ENCODE peak calls at places on chromosomes 16 and 17, in six cellular contexts. C, D, N, Q, X and P are unnamed samples.

GRCh38 chr16:65178151-65178550 is 56.3 kb upstream of the CDH11 start:
- DNase-seq in C (no peak), D (no peak), N (no peak), Q (no peak), X (no peak), P (no peak)

GRCh38 chr17:78351449-78352006 is 8.3 kb downstream of the SOCS3 start:
- DNase-seq in C (no peak), D (no peak), N (peak), Q (no peak), X (no peak), P (no peak)

GRCh38 chr16:75264531-75264998 is 13.1 kb upstream of the BCAR1 start:
- DNase-seq in C (no peak), D (no peak), N (no peak), Q (peak), X (no peak), P (no peak)

GRCh38 chr17:81328925-81329278 is 33.8 kb upstream of the SLC38A10 start:
- DNase-seq in C (peak), D (no peak), N (no peak), Q (no peak), X (no peak), P (peak)

GRCh38 chr17:16971458-16972338 is at the start of gene TNFRSF13B:
- DNase-seq in C (no peak), D (no peak), N (no peak), Q (no peak), X (no peak), P (no peak)

GRCh38 chr17:61414936-61415251 is 15.3 kb downstream of the TBX2 start:
- DNase-seq in C (no peak), D (no peak), N (no peak), Q (no peak), X (no peak), P (no peak)

GRCh38 chr16:10590342-10590741 is 9.9 kb upstream of the EMP2 start:
- DNase-seq in C (no peak), D (no peak), N (no peak), Q (no peak), X (no peak), P (no peak)

GRCh38 chr17:44221862-44222111 is 2.3 kb upstream of the UBTF start:
- DNase-seq in C (no peak), D (no peak), N (no peak), Q (no peak), X (no peak), P (no peak)

GRCh38 chr17:76725580-76726230 is 701 bp downstream of the JMJD6 start:
- DNase-seq in C (peak), D (peak), N (peak), Q (peak), X (no peak), P (peak)

GRCh38 chr17:60139438-60140285 is 10.1 kb upstream of the CA4 start:
- DNase-seq in C (peak), D (peak), N (peak), Q (peak), X (no peak), P (peak)

GRCh38 chr17:16150251-16150859 is 65.0 kb downstream of the NCOR1 start:
- DNase-seq in C (peak), D (no peak), N (no peak), Q (peak), X (no peak), P (no peak)

GRCh38 chr17:55133583-55133982 is 131.2 kb upstream of the HLF start:
- DNase-seq in C (no peak), D (no peak), N (no peak), Q (no peak), X (no peak), P (no peak)

GRCh38 chr17:65483438-65483837 is 78.0 kb downstream of the AXIN2 start:
- DNase-seq in C (no peak), D (no peak), N (no peak), Q (no peak), X (no peak), P (no peak)

GRCh38 chr17:12637015-12637414 is 28.7 kb upstream of the MYOCD start:
- DNase-seq in C (peak), D (no peak), N (no peak), Q (no peak), X (no peak), P (no peak)

GRCh38 chr16:31357324-31358156 is 2.6 kb downstream of the ITGAX start:
- DNase-seq in C (no peak), D (no peak), N (no peak), Q (no peak), X (no peak), P (peak)

GRCh38 chr16:30112197-30113030 is 923 bp downstream of the GDPD3 start:
- DNase-seq in C (peak), D (peak), N (peak), Q (no peak), X (no peak), P (peak)

GRCh38 chr16:77585379-77585778 is 136.9 kb upstream of the NUDT7 start:
- DNase-seq in C (no peak), D (no peak), N (no peak), Q (peak), X (no peak), P (peak)

GRCh38 chr17:80109713-80110446 is 8.5 kb downstream of the GAA start:
- DNase-seq in C (no peak), D (no peak), N (no peak), Q (no peak), X (no peak), P (no peak)

GRCh38 chr17:77613627-77614026 is 344.9 kb upstream of the TNRC6C start:
- DNase-seq in C (no peak), D (no peak), N (no peak), Q (no peak), X (no peak), P (no peak)

GRCh38 chr16:59543641-59544040 is 809.5 kb upstream of the GOT2 start:
- DNase-seq in C (no peak), D (no peak), N (no peak), Q (peak), X (no peak), P (no peak)

GRCh38 chr16:49419016-49419415 is 45.4 kb downstream of the C16orf78 start:
- DNase-seq in C (no peak), D (no peak), N (no peak), Q (no peak), X (no peak), P (no peak)

GRCh38 chr16:49422896-49423295 is 49.3 kb downstream of the C16orf78 start:
- DNase-seq in C (no peak), D (no peak), N (no peak), Q (no peak), X (no peak), P (no peak)

GRCh38 chr16:49428808-49429207 is 55.2 kb downstream of the C16orf78 start:
- DNase-seq in C (no peak), D (no peak), N (no peak), Q (no peak), X (no peak), P (no peak)

GRCh38 chr16:49427771-49428170 is 54.2 kb downstream of the C16orf78 start:
- DNase-seq in C (no peak), D (no peak), N (no peak), Q (no peak), X (no peak), P (no peak)

DNA sequence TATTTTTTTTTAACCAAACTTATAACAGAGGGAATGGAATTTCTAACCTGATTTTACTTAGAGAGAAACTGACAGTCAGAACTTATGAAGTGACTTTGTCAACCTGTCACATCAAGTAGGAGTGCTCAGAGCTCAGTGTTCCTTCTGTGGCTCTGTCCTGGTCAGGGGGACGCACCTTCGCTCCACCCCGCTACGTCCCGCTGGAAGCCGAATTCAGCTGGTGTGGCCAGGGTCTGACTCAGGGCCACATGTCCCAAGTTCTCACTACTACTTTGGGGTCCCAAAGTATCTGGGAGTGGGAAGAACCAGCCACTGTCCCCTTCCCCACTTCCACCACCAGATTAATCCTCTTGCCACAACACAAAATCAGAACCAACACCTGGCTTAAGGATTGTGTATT is 51.4 kb downstream of the C16orf78 start:
- DNase-seq in C (no peak), D (no peak), N (no peak), Q (no peak), X (no peak), P (no peak)
- TF ChIP-seq MAX in C (no peak), D (no peak), N (no peak), Q (no peak), X (no peak), P (no peak)

GRCh38 chr16:4958510-4959111 is 481 bp downstream of the SEC14L5 start:
- DNase-seq in C (no peak), D (no peak), N (no peak), Q (no peak), X (no peak), P (no peak)
- H3K4me3 ChIP-seq in C (peak), D (peak), N (peak), Q (peak), X (no peak), P (no peak)

DNA sequence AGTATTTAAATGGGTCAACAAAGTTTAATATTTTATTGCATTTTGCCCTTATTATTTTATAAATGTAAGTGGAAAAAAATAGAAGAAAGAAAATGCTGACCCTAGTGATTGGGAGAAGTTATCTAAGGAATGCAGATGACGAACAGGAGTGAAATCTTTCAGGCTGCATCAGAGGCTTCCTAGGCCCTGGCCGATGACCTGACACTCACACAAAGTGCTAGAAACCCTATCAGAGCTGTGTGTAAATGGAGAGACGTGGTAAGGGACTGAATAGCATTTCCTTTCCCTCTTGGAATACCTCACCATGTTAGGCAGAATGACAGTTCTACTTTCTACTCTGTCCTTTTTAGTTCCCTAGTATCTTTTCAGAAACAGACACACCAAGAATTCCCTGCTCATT is 44.9 kb upstream of the CNEP1R1 start:
- DNase-seq in C (no peak), D (no peak), N (no peak), Q (no peak), X (no peak), P (no peak)
- TF ChIP-seq MYC in C (no peak), D (no peak), N (no peak), Q (no peak), X (no peak), P (no peak)

GRCh38 chr17:75338335-75338734 is 49.1 kb upstream of the SLC25A19 start:
- DNase-seq in C (no peak), D (no peak), N (no peak), Q (no peak), X (no peak), P (peak)
- TF ChIP-seq MAX in C (no peak), D (no peak), N (no peak), Q (no peak), X (no peak), P (no peak)

GRCh38 chr16:82667437-82667836 is 40.7 kb downstream of the CDH13 start:
- DNase-seq in C (no peak), D (no peak), N (no peak), Q (no peak), X (no peak), P (no peak)

GRCh38 chr16:82668094-82668493 is 41.3 kb downstream of the CDH13 start:
- DNase-seq in C (no peak), D (no peak), N (no peak), Q (no peak), X (no peak), P (no peak)

GRCh38 chr16:82672676-82673075 is 45.9 kb downstream of the CDH13 start:
- DNase-seq in C (no peak), D (no peak), N (no peak), Q (no peak), X (no peak), P (no peak)

GRCh38 chr16:82675300-82675699 is 48.5 kb downstream of the CDH13 start:
- DNase-seq in C (no peak), D (no peak), N (no peak), Q (no peak), X (no peak), P (no peak)

DNA sequence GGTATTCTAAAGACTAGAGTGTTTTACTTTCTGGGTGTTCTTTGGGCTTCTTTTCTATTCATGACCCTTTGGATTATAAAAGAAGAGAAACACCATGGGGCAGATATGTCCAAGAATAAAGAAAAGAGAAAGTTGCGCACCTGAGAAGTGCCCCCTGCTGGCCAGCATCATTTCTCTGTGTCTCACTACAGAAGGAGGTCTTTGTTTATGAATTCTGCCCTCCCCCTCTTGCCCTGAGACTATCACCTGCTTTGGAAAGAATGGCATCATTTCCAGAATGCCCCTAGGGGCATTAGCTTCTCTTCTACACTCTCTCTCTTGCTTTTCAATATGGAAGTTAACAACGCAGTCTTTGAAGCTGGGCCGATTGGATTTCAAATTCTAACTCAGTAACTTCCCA is 45.0 kb downstream of the CDH13 start:
- DNase-seq in C (no peak), D (no peak), N (no peak), Q (no peak), X (no peak), P (peak)
- H3K4me3 ChIP-seq in C (no peak), D (no peak), N (no peak), Q (no peak), X (no peak), P (no peak)

DNA sequence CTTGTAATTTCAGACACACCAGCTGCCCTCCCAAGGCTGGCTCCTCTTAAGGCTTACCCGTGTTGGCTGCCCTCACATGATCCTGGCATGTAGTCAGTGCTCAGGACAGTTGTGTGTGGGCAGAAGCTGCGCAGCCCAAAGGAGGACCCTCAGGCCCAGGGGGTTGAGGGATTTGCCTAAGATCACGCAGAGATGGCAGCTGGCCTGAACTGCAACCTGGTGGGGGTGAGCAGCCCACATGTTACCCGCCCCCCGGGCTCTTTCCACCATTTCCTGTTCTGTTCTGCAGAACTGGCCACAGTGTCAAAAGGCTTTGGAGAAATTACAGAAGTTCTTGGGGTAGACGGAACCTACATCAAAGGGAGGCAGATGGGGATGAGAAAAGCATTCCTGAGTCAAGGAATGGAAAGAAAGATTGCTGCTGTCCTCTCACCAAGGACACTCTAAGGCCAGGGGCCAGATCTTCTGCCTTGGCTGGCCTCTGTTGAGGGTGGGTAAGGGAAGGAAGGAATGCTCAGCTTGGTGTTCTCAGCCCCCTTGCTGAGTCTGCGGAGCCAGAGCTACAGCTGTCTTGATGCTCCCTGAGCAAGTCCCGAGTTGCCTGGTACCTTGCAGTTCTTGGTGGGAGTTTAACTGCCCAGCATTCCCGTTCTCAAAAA is 53.0 kb downstream of the EPN2 start:
- DNase-seq in C (no peak), D (no peak), N (no peak), Q (no peak), X (no peak), P (peak)
- TF ChIP-seq MYC in C (no peak), D (no peak), N (no peak), Q (no peak), X (no peak), P (peak)

GRCh38 chr17:9239821-9240658 is 218.7 kb downstream of the NTN1 start:
- DNase-seq in C (peak), D (peak), N (no peak), Q (peak), X (no peak), P (no peak)

GRCh38 chr17:9239260-9239820 is 218.0 kb downstream of the NTN1 start:
- DNase-seq in C (no peak), D (no peak), N (no peak), Q (peak), X (no peak), P (no peak)

GRCh38 chr17:9241774-9242496 is 220.6 kb downstream of the NTN1 start:
- DNase-seq in C (no peak), D (no peak), N (no peak), Q (no peak), X (no peak), P (no peak)

GRCh38 chr17:9241371-9241712 is 220.0 kb downstream of the NTN1 start:
- DNase-seq in C (no peak), D (no peak), N (no peak), Q (no peak), X (no peak), P (no peak)

GRCh38 chr17:9240659-9241370 is 219.5 kb downstream of the NTN1 start:
- DNase-seq in C (no peak), D (peak), N (peak), Q (peak), X (no peak), P (no peak)
- TF ChIP-seq MAX in C (no peak), D (no peak), N (no peak), Q (no peak), X (no peak), P (no peak)

GRCh38 chr17:5035356-5035755 is at the start of gene SLC52A1:
- DNase-seq in C (peak), D (no peak), N (no peak), Q (no peak), X (no peak), P (no peak)
- H3K4me3 ChIP-seq in C (peak), D (no peak), N (no peak), Q (peak), X (no peak), P (no peak)

GRCh38 chr16:73523209-73523608 is 475.3 kb upstream of the ZFHX3 start:
- DNase-seq in C (no peak), D (no peak), N (no peak), Q (no peak), X (no peak), P (no peak)
- TF ChIP-seq MYC in C (no peak), D (no peak), N (no peak), Q (no peak), X (no peak), P (no peak)

GRCh38 chr17:58517928-58518609 is 3.6 kb upstream of the MTMR4 start:
- DNase-seq in C (peak), D (peak), N (peak), Q (peak), X (peak), P (peak)
- TF ChIP-seq MAX in C (peak), D (no peak), N (peak), Q (no peak), X (peak), P (no peak)